ENCODE peak calls at places on chromosomes 16 and 17, in eight cellular contexts. One of them, this sample, is unnamed.

GRCh38 chr16:4524571-4524970 is 14.0 kb downstream of the CDIP1 start:
- DNase-seq in GM03348: no peak
- DNase-seq in adrenal gland: no peak
- DNase-seq in SHP77: no peak
- DNase-seq in PC-3: no peak
- DNase-seq in frontal cortex: no peak
- DNase-seq in HS-27A: no peak
- DNase-seq in neuronal stem cell: no peak
- DNase-seq in this sample: no peak

GRCh38 chr17:9035249-9035648 is 13.9 kb downstream of the NTN1 start:
- DNase-seq in SHP77: no peak
- DNase-seq in neuronal stem cell: no peak
- DNase-seq in GM03348: no peak
- DNase-seq in PC-3: no peak
- DNase-seq in frontal cortex: no peak
- DNase-seq in adrenal gland: no peak
- DNase-seq in HS-27A: no peak
- DNase-seq in this sample: no peak

GRCh38 chr16:52547834-52548215 is 882 bp upstream of the TOX3 start:
- DNase-seq in neuronal stem cell: no peak
- DNase-seq in SHP77: no peak
- DNase-seq in frontal cortex: no peak
- DNase-seq in HS-27A: no peak
- DNase-seq in GM03348: no peak
- DNase-seq in PC-3: no peak
- DNase-seq in adrenal gland: no peak
- DNase-seq in this sample: no peak

GRCh38 chr16:4506450-4506849 is 30.3 kb downstream of the HMOX2 start:
- DNase-seq in GM03348: peak
- DNase-seq in SHP77: peak
- DNase-seq in neuronal stem cell: peak
- DNase-seq in adrenal gland: peak
- DNase-seq in frontal cortex: peak
- DNase-seq in PC-3: peak
- DNase-seq in HS-27A: peak
- DNase-seq in this sample: no peak

GRCh38 chr16:11235703-11235991 is 20.4 kb downstream of the SOCS1 start:
- DNase-seq in adrenal gland: no peak
- DNase-seq in SHP77: no peak
- DNase-seq in frontal cortex: no peak
- DNase-seq in PC-3: no peak
- DNase-seq in GM03348: no peak
- DNase-seq in HS-27A: no peak
- DNase-seq in neuronal stem cell: no peak
- DNase-seq in this sample: no peak

GRCh38 chr17:73430848-73431247 is 119.0 kb upstream of the CDC42EP4 start:
- DNase-seq in frontal cortex: no peak
- DNase-seq in GM03348: no peak
- DNase-seq in SHP77: peak
- DNase-seq in PC-3: peak
- DNase-seq in HS-27A: no peak
- DNase-seq in adrenal gland: no peak
- DNase-seq in neuronal stem cell: no peak
- DNase-seq in this sample: peak

GRCh38 chr16:84247844-84248243 is 8.0 kb upstream of the KCNG4 start:
- DNase-seq in frontal cortex: no peak
- DNase-seq in SHP77: no peak
- DNase-seq in adrenal gland: no peak
- DNase-seq in neuronal stem cell: no peak
- DNase-seq in HS-27A: peak
- DNase-seq in PC-3: peak
- DNase-seq in GM03348: no peak
- DNase-seq in this sample: no peak

GRCh38 chr17:64146418-64147109 is 16.6 kb upstream of the ERN1 start:
- DNase-seq in PC-3: peak
- DNase-seq in SHP77: peak
- DNase-seq in GM03348: peak
- DNase-seq in neuronal stem cell: no peak
- DNase-seq in frontal cortex: peak
- DNase-seq in HS-27A: no peak
- DNase-seq in adrenal gland: peak
- DNase-seq in this sample: no peak

GRCh38 chr17:70073326-70073725 is 1.7 kb upstream of the KCNJ16 start:
- DNase-seq in adrenal gland: no peak
- DNase-seq in GM03348: no peak
- DNase-seq in neuronal stem cell: no peak
- DNase-seq in PC-3: no peak
- DNase-seq in HS-27A: no peak
- DNase-seq in SHP77: no peak
- DNase-seq in frontal cortex: no peak
- DNase-seq in this sample: no peak

GRCh38 chr17:78174332-78174869 is 6.0 kb downstream of the SYNGR2 start:
- DNase-seq in SHP77: peak
- DNase-seq in adrenal gland: peak
- DNase-seq in neuronal stem cell: no peak
- DNase-seq in frontal cortex: peak
- DNase-seq in PC-3: peak
- DNase-seq in GM03348: no peak
- DNase-seq in HS-27A: no peak
- DNase-seq in this sample: no peak

GRCh38 chr17:1724351-1724868 is at the start of gene WDR81:
- DNase-seq in GM03348: peak
- DNase-seq in SHP77: peak
- DNase-seq in neuronal stem cell: peak
- DNase-seq in HS-27A: no peak
- DNase-seq in PC-3: peak
- DNase-seq in frontal cortex: peak
- DNase-seq in adrenal gland: peak
- DNase-seq in this sample: no peak

This sample was measured in chondrocyte.